ENCODE peak calls at places on chromosome 14, in five cellular contexts. One of them, this sample, is unnamed.
A peak's percentile ranks its signal among the peaks of the same experiment; 100 is the strongest.

GRCh38 chr14:74563621-74564159 is 48.3 kb downstream of the LTBP2 start:
- DNase-seq in AG20443: no peak
- DNase-seq in C1 segment of cervical spinal cord: no peak
- DNase-seq in stimulated activated CD4-positive, alpha-beta T cell treated with anti-CD3 and anti-CD28 coated beads, TNF-alpha, amount 100 ng/mL, for 48 hours: no peak
- DNase-seq in PC-3: no peak
- DNase-seq in this sample: no peak

GRCh38 chr14:104924421-104925213 is at the start of gene PLD4:
- DNase-seq in C1 segment of cervical spinal cord: no peak
- DNase-seq in AG20443: no peak
- DNase-seq in PC-3: no peak
- DNase-seq in stimulated activated CD4-positive, alpha-beta T cell treated with anti-CD3 and anti-CD28 coated beads, TNF-alpha, amount 100 ng/mL, for 48 hours: no peak
- DNase-seq in this sample: no peak

GRCh38 chr14:68405959-68406358 is 386.9 kb downstream of the ZFP36L1 start:
- DNase-seq in stimulated activated CD4-positive, alpha-beta T cell treated with anti-CD3 and anti-CD28 coated beads, TNF-alpha, amount 100 ng/mL, for 48 hours: no peak
- DNase-seq in PC-3: peak; percentile 58
- DNase-seq in AG20443: no peak
- DNase-seq in C1 segment of cervical spinal cord: no peak
- DNase-seq in this sample: no peak

GRCh38 chr14:24317141-24317927 is 6.0 kb downstream of the LTB4R start:
- DNase-seq in AG20443: peak; percentile 56
- DNase-seq in PC-3: peak; percentile 70
- DNase-seq in C1 segment of cervical spinal cord: no peak
- DNase-seq in stimulated activated CD4-positive, alpha-beta T cell treated with anti-CD3 and anti-CD28 coated beads, TNF-alpha, amount 100 ng/mL, for 48 hours: no peak
- DNase-seq in this sample: no peak

GRCh38 chr14:94543450-94544123 is 17.7 kb upstream of the SERPINA4 start:
- DNase-seq in AG20443: no peak
- DNase-seq in stimulated activated CD4-positive, alpha-beta T cell treated with anti-CD3 and anti-CD28 coated beads, TNF-alpha, amount 100 ng/mL, for 48 hours: no peak
- DNase-seq in C1 segment of cervical spinal cord: no peak
- DNase-seq in PC-3: no peak
- DNase-seq in this sample: no peak

GRCh38 chr14:83559721-83560120 is 1970.2 kb upstream of the FLRT2 start:
- DNase-seq in stimulated activated CD4-positive, alpha-beta T cell treated with anti-CD3 and anti-CD28 coated beads, TNF-alpha, amount 100 ng/mL, for 48 hours: no peak
- DNase-seq in AG20443: no peak
- DNase-seq in PC-3: no peak
- DNase-seq in C1 segment of cervical spinal cord: no peak
- DNase-seq in this sample: no peak

GRCh38 chr14:77154421-77154820 is 12.8 kb upstream of the ZDHHC22 start:
- DNase-seq in C1 segment of cervical spinal cord: no peak
- DNase-seq in AG20443: no peak
- DNase-seq in PC-3: no peak
- DNase-seq in stimulated activated CD4-positive, alpha-beta T cell treated with anti-CD3 and anti-CD28 coated beads, TNF-alpha, amount 100 ng/mL, for 48 hours: no peak
- DNase-seq in this sample: no peak

GRCh38 chr14:48250575-48250974 is 575.2 kb upstream of the MDGA2 start:
- DNase-seq in PC-3: no peak
- DNase-seq in AG20443: no peak
- DNase-seq in stimulated activated CD4-positive, alpha-beta T cell treated with anti-CD3 and anti-CD28 coated beads, TNF-alpha, amount 100 ng/mL, for 48 hours: no peak
- DNase-seq in C1 segment of cervical spinal cord: no peak
- DNase-seq in this sample: no peak

GRCh38 chr14:95359974-95360826 is 40.5 kb upstream of the CLMN start:
- DNase-seq in stimulated activated CD4-positive, alpha-beta T cell treated with anti-CD3 and anti-CD28 coated beads, TNF-alpha, amount 100 ng/mL, for 48 hours: no peak
- DNase-seq in AG20443: no peak
- DNase-seq in PC-3: no peak
- DNase-seq in C1 segment of cervical spinal cord: no peak
- DNase-seq in this sample: no peak

GRCh38 chr14:28783593-28784143 is 17.1 kb downstream of the FOXG1 start:
- DNase-seq in C1 segment of cervical spinal cord: no peak
- DNase-seq in PC-3: no peak
- DNase-seq in stimulated activated CD4-positive, alpha-beta T cell treated with anti-CD3 and anti-CD28 coated beads, TNF-alpha, amount 100 ng/mL, for 48 hours: no peak
- DNase-seq in AG20443: no peak
- DNase-seq in this sample: no peak

GRCh38 chr14:54475187-54475881 is 13.4 kb downstream of the GMFB start:
- DNase-seq in C1 segment of cervical spinal cord: no peak
- DNase-seq in AG20443: no peak
- DNase-seq in PC-3: no peak
- DNase-seq in stimulated activated CD4-positive, alpha-beta T cell treated with anti-CD3 and anti-CD28 coated beads, TNF-alpha, amount 100 ng/mL, for 48 hours: no peak
- DNase-seq in this sample: no peak

GRCh38 chr14:65346895-65347294 is 65.6 kb upstream of the FUT8 start:
- DNase-seq in PC-3: no peak
- DNase-seq in AG20443: peak; percentile 34
- DNase-seq in stimulated activated CD4-positive, alpha-beta T cell treated with anti-CD3 and anti-CD28 coated beads, TNF-alpha, amount 100 ng/mL, for 48 hours: no peak
- DNase-seq in C1 segment of cervical spinal cord: no peak
- DNase-seq in this sample: no peak

GRCh38 chr14:69822456-69822855 is 25.4 kb upstream of the SLC10A1 start:
- DNase-seq in AG20443: no peak
- DNase-seq in C1 segment of cervical spinal cord: no peak
- DNase-seq in PC-3: no peak
- DNase-seq in stimulated activated CD4-positive, alpha-beta T cell treated with anti-CD3 and anti-CD28 coated beads, TNF-alpha, amount 100 ng/mL, for 48 hours: no peak
- DNase-seq in this sample: no peak

GRCh38 chr14:56888274-56888673 is 78.0 kb upstream of the OTX2 start:
- DNase-seq in PC-3: no peak
- DNase-seq in C1 segment of cervical spinal cord: no peak
- DNase-seq in AG20443: no peak
- DNase-seq in stimulated activated CD4-positive, alpha-beta T cell treated with anti-CD3 and anti-CD28 coated beads, TNF-alpha, amount 100 ng/mL, for 48 hours: no peak
- DNase-seq in this sample: no peak

GRCh38 chr14:65170768-65171251 is 68.5 kb upstream of the MAX start:
- DNase-seq in PC-3: peak; percentile 80
- DNase-seq in stimulated activated CD4-positive, alpha-beta T cell treated with anti-CD3 and anti-CD28 coated beads, TNF-alpha, amount 100 ng/mL, for 48 hours: peak; percentile 18
- DNase-seq in C1 segment of cervical spinal cord: no peak
- DNase-seq in AG20443: peak; percentile 68
- DNase-seq in this sample: peak; percentile 9

GRCh38 chr14:71193663-71194062 is 286.4 kb downstream of the PCNX1 start:
- DNase-seq in PC-3: peak; percentile 96
- DNase-seq in AG20443: no peak
- DNase-seq in stimulated activated CD4-positive, alpha-beta T cell treated with anti-CD3 and anti-CD28 coated beads, TNF-alpha, amount 100 ng/mL, for 48 hours: no peak
- DNase-seq in C1 segment of cervical spinal cord: no peak
- DNase-seq in this sample: no peak

GRCh38 chr14:50037240-50037639 is 79.1 kb downstream of the VCPKMT start:
- DNase-seq in AG20443: no peak
- DNase-seq in PC-3: no peak
- DNase-seq in C1 segment of cervical spinal cord: no peak
- DNase-seq in stimulated activated CD4-positive, alpha-beta T cell treated with anti-CD3 and anti-CD28 coated beads, TNF-alpha, amount 100 ng/mL, for 48 hours: no peak
- DNase-seq in this sample: no peak

GRCh38 chr14:24353551-24354529 is 14.0 kb upstream of the RIPK3 start:
- DNase-seq in stimulated activated CD4-positive, alpha-beta T cell treated with anti-CD3 and anti-CD28 coated beads, TNF-alpha, amount 100 ng/mL, for 48 hours: no peak
- DNase-seq in AG20443: peak; percentile 43
- DNase-seq in PC-3: peak; percentile 45
- DNase-seq in C1 segment of cervical spinal cord: no peak
- DNase-seq in this sample: no peak

GRCh38 chr14:23076785-23077408 is 18.0 kb downstream of the ACIN1 start:
- DNase-seq in PC-3: peak; percentile 62
- DNase-seq in AG20443: peak; percentile 23
- DNase-seq in stimulated activated CD4-positive, alpha-beta T cell treated with anti-CD3 and anti-CD28 coated beads, TNF-alpha, amount 100 ng/mL, for 48 hours: no peak
- DNase-seq in C1 segment of cervical spinal cord: no peak
- DNase-seq in this sample: no peak

GRCh38 chr14:62662811-62663477 is 382.3 kb downstream of the KCNH5 start:
- DNase-seq in C1 segment of cervical spinal cord: no peak
- DNase-seq in AG20443: no peak
- DNase-seq in PC-3: no peak
- DNase-seq in stimulated activated CD4-positive, alpha-beta T cell treated with anti-CD3 and anti-CD28 coated beads, TNF-alpha, amount 100 ng/mL, for 48 hours: no peak
- DNase-seq in this sample: no peak

GRCh38 chr14:22319526-22320352 is 269.3 kb downstream of the DAD1 start:
- DNase-seq in C1 segment of cervical spinal cord: no peak
- DNase-seq in stimulated activated CD4-positive, alpha-beta T cell treated with anti-CD3 and anti-CD28 coated beads, TNF-alpha, amount 100 ng/mL, for 48 hours: no peak
- DNase-seq in PC-3: peak; percentile 89
- DNase-seq in AG20443: peak; percentile 43
- DNase-seq in this sample: no peak

GRCh38 chr14:94481468-94482131 is 5.6 kb upstream of the SERPINA9 start:
- DNase-seq in AG20443: no peak
- DNase-seq in PC-3: no peak
- DNase-seq in C1 segment of cervical spinal cord: no peak
- DNase-seq in stimulated activated CD4-positive, alpha-beta T cell treated with anti-CD3 and anti-CD28 coated beads, TNF-alpha, amount 100 ng/mL, for 48 hours: no peak
- DNase-seq in this sample: peak; percentile 15

GRCh38 chr14:49505026-49505766 is 81.0 kb downstream of the RPS29 start:
- DNase-seq in stimulated activated CD4-positive, alpha-beta T cell treated with anti-CD3 and anti-CD28 coated beads, TNF-alpha, amount 100 ng/mL, for 48 hours: no peak
- DNase-seq in PC-3: peak; percentile 97
- DNase-seq in AG20443: no peak
- DNase-seq in C1 segment of cervical spinal cord: no peak
- DNase-seq in this sample: no peak

GRCh38 chr14:67332468-67332867 is 27.1 kb downstream of the ATP6V1D start:
- DNase-seq in stimulated activated CD4-positive, alpha-beta T cell treated with anti-CD3 and anti-CD28 coated beads, TNF-alpha, amount 100 ng/mL, for 48 hours: no peak
- DNase-seq in PC-3: peak; percentile 54
- DNase-seq in AG20443: no peak
- DNase-seq in C1 segment of cervical spinal cord: no peak
- DNase-seq in this sample: no peak

GRCh38 chr14:64800000-64800399 is 79.7 kb downstream of the SPTB start:
- DNase-seq in C1 segment of cervical spinal cord: peak; percentile 27
- DNase-seq in stimulated activated CD4-positive, alpha-beta T cell treated with anti-CD3 and anti-CD28 coated beads, TNF-alpha, amount 100 ng/mL, for 48 hours: no peak
- DNase-seq in PC-3: peak; percentile 69
- DNase-seq in AG20443: peak; percentile 61
- DNase-seq in this sample: no peak

GRCh38 chr14:92154283-92154942 is 32.6 kb downstream of the CPSF2 start:
- DNase-seq in stimulated activated CD4-positive, alpha-beta T cell treated with anti-CD3 and anti-CD28 coated beads, TNF-alpha, amount 100 ng/mL, for 48 hours: no peak
- DNase-seq in C1 segment of cervical spinal cord: no peak
- DNase-seq in AG20443: peak; percentile 21
- DNase-seq in PC-3: peak; percentile 86
- DNase-seq in this sample: no peak

GRCh38 chr14:90991690-90992443 is 68.6 kb downstream of the RPS6KA5 start:
- DNase-seq in C1 segment of cervical spinal cord: no peak
- DNase-seq in PC-3: no peak
- DNase-seq in AG20443: no peak
- DNase-seq in stimulated activated CD4-positive, alpha-beta T cell treated with anti-CD3 and anti-CD28 coated beads, TNF-alpha, amount 100 ng/mL, for 48 hours: no peak
- DNase-seq in this sample: no peak

GRCh38 chr14:94317259-94317658 is 5.9 kb downstream of the SERPINA6 start:
- DNase-seq in PC-3: no peak
- DNase-seq in stimulated activated CD4-positive, alpha-beta T cell treated with anti-CD3 and anti-CD28 coated beads, TNF-alpha, amount 100 ng/mL, for 48 hours: no peak
- DNase-seq in C1 segment of cervical spinal cord: no peak
- DNase-seq in AG20443: no peak
- DNase-seq in this sample: no peak

GRCh38 chr14:96148631-96149030 is 56.0 kb upstream of the BDKRB2 start:
- DNase-seq in C1 segment of cervical spinal cord: no peak
- DNase-seq in stimulated activated CD4-positive, alpha-beta T cell treated with anti-CD3 and anti-CD28 coated beads, TNF-alpha, amount 100 ng/mL, for 48 hours: no peak
- DNase-seq in AG20443: no peak
- DNase-seq in PC-3: no peak
- DNase-seq in this sample: no peak

GRCh38 chr14:79074501-79074900 is 904.3 kb downstream of the NRXN3 start:
- DNase-seq in C1 segment of cervical spinal cord: no peak
- DNase-seq in AG20443: no peak
- DNase-seq in PC-3: peak; percentile 26
- DNase-seq in stimulated activated CD4-positive, alpha-beta T cell treated with anti-CD3 and anti-CD28 coated beads, TNF-alpha, amount 100 ng/mL, for 48 hours: no peak
- DNase-seq in this sample: no peak

GRCh38 chr14:76699901-76700590 is 61.2 kb upstream of the VASH1 start:
- DNase-seq in AG20443: no peak
- DNase-seq in C1 segment of cervical spinal cord: no peak
- DNase-seq in stimulated activated CD4-positive, alpha-beta T cell treated with anti-CD3 and anti-CD28 coated beads, TNF-alpha, amount 100 ng/mL, for 48 hours: no peak
- DNase-seq in PC-3: no peak
- DNase-seq in this sample: no peak

GRCh38 chr14:105205718-105206208 is 24.7 kb upstream of the NUDT14 start:
- DNase-seq in AG20443: peak; percentile 42
- DNase-seq in stimulated activated CD4-positive, alpha-beta T cell treated with anti-CD3 and anti-CD28 coated beads, TNF-alpha, amount 100 ng/mL, for 48 hours: no peak
- DNase-seq in PC-3: no peak
- DNase-seq in C1 segment of cervical spinal cord: no peak
- DNase-seq in this sample: no peak

GRCh38 chr14:40340708-40341107 is 908.5 kb upstream of the FBXO33 start:
- DNase-seq in PC-3: no peak
- DNase-seq in AG20443: no peak
- DNase-seq in C1 segment of cervical spinal cord: no peak
- DNase-seq in stimulated activated CD4-positive, alpha-beta T cell treated with anti-CD3 and anti-CD28 coated beads, TNF-alpha, amount 100 ng/mL, for 48 hours: no peak
- DNase-seq in this sample: no peak

GRCh38 chr14:50301914-50302313 is 10.1 kb downstream of the L2HGDH start:
- DNase-seq in PC-3: peak; percentile 17
- DNase-seq in stimulated activated CD4-positive, alpha-beta T cell treated with anti-CD3 and anti-CD28 coated beads, TNF-alpha, amount 100 ng/mL, for 48 hours: no peak
- DNase-seq in C1 segment of cervical spinal cord: no peak
- DNase-seq in AG20443: no peak
- DNase-seq in this sample: no peak

GRCh38 chr14:34098045-34098984 is 147.4 kb upstream of the EGLN3 start:
- DNase-seq in stimulated activated CD4-positive, alpha-beta T cell treated with anti-CD3 and anti-CD28 coated beads, TNF-alpha, amount 100 ng/mL, for 48 hours: no peak
- DNase-seq in C1 segment of cervical spinal cord: no peak
- DNase-seq in PC-3: peak; percentile 79
- DNase-seq in AG20443: peak; percentile 64
- DNase-seq in this sample: no peak

GRCh38 chr14:65277580-65278270 is 134.8 kb upstream of the FUT8 start:
- DNase-seq in PC-3: no peak
- DNase-seq in AG20443: no peak
- DNase-seq in C1 segment of cervical spinal cord: no peak
- DNase-seq in stimulated activated CD4-positive, alpha-beta T cell treated with anti-CD3 and anti-CD28 coated beads, TNF-alpha, amount 100 ng/mL, for 48 hours: no peak
- DNase-seq in this sample: no peak

GRCh38 chr14:45868863-45869262 is 615.9 kb upstream of the MIS18BP1 start:
- DNase-seq in AG20443: no peak
- DNase-seq in PC-3: no peak
- DNase-seq in stimulated activated CD4-positive, alpha-beta T cell treated with anti-CD3 and anti-CD28 coated beads, TNF-alpha, amount 100 ng/mL, for 48 hours: no peak
- DNase-seq in C1 segment of cervical spinal cord: no peak
- DNase-seq in this sample: no peak

GRCh38 chr14:102509744-102510615 is at the start of gene ANKRD9:
- DNase-seq in stimulated activated CD4-positive, alpha-beta T cell treated with anti-CD3 and anti-CD28 coated beads, TNF-alpha, amount 100 ng/mL, for 48 hours: peak; percentile 87
- DNase-seq in PC-3: peak; percentile 96
- DNase-seq in C1 segment of cervical spinal cord: peak; percentile 63
- DNase-seq in AG20443: peak; percentile 98
- DNase-seq in this sample: peak; percentile 83

GRCh38 chr14:94936901-94937321 is 167.0 kb upstream of the GSC start:
- DNase-seq in stimulated activated CD4-positive, alpha-beta T cell treated with anti-CD3 and anti-CD28 coated beads, TNF-alpha, amount 100 ng/mL, for 48 hours: no peak
- DNase-seq in PC-3: no peak
- DNase-seq in AG20443: peak; percentile 53
- DNase-seq in C1 segment of cervical spinal cord: no peak
- DNase-seq in this sample: no peak

This sample was measured in immature natural killer cell.